ENCODE peak calls at places on chromosomes 5 and 9, in five cellular contexts. Q, J, M, H and R are unnamed samples.

GRCh38 chr5:135204151-135204600 is 170.1 kb upstream of the PITX1 start:
- DNase-seq in Q (no peak), J (no peak), H (no peak), M (no peak), R (peak; percentile 10)

GRCh38 chr5:71932649-71933338 is 174.5 kb upstream of the MAP1B start:
- DNase-seq in H (peak; percentile 29), J (no peak), M (peak; percentile 60), Q (peak; percentile 76), R (peak; percentile 70)

GRCh38 chr9:96554801-96555566 is 64.7 kb downstream of the CDC14B start:
- DNase-seq in H (no peak), J (no peak), M (no peak), Q (no peak), R (no peak)

GRCh38 chr9:1261879-1262278 is 211.7 kb downstream of the DMRT2 start:
- DNase-seq in J (no peak), Q (no peak), M (no peak), H (no peak), R (no peak)

GRCh38 chr9:111533099-111533785 is 8.3 kb downstream of the ZNF483 start:
- DNase-seq in H (no peak), Q (no peak), J (no peak), M (no peak), R (no peak)

GRCh38 chr9:22157271-22157670 is 148.2 kb upstream of the CDKN2B start:
- DNase-seq in H (no peak), J (no peak), M (no peak), Q (no peak), R (no peak)

GRCh38 chr5:143887901-143888648 is 76.1 kb downstream of the HMHB1 start:
- DNase-seq in M (no peak), H (no peak), Q (no peak), J (no peak), R (no peak)

GRCh38 chr5:116652196-116652729 is 77.6 kb upstream of the SEMA6A start:
- DNase-seq in Q (no peak), M (no peak), J (peak; percentile 94), H (peak; percentile 62), R (no peak)

GRCh38 chr9:73216016-73216415 is 64.4 kb downstream of the ANXA1 start:
- DNase-seq in J (no peak), Q (no peak), M (no peak), H (no peak), R (no peak)

GRCh38 chr9:133286523-133286922 is 11.5 kb upstream of the ABO start:
- DNase-seq in H (no peak), Q (no peak), M (no peak), J (peak; percentile 33), R (no peak)

GRCh38 chr9:74783408-74783807 is 104.3 kb downstream of the TRPM6 start:
- DNase-seq in M (no peak), J (peak; percentile 58), Q (no peak), H (no peak), R (no peak)

GRCh38 chr9:110476251-110476650 is 103.3 kb downstream of the SVEP1 start:
- DNase-seq in H (no peak), M (no peak), J (no peak), Q (no peak), R (no peak)

GRCh38 chr9:21994996-21995651 is 533 bp downstream of the CDKN2B-AS1 start:
- DNase-seq in J (peak; percentile 80), Q (peak; percentile 82), H (peak; percentile 66), M (peak; percentile 87), R (peak; percentile 80)

GRCh38 chr9:21770877-21771560 is 31.4 kb upstream of the MTAP start:
- DNase-seq in J (peak; percentile 83), Q (no peak), H (no peak), M (no peak), R (no peak)

GRCh38 chr9:20044686-20045085 is 255.8 kb upstream of the SLC24A2 start:
- DNase-seq in J (peak; percentile 12), H (no peak), Q (no peak), M (no peak), R (no peak)

GRCh38 chr9:112224401-112225289 is 49.5 kb upstream of the SUSD1 start:
- DNase-seq in J (peak; percentile 17), M (no peak), H (no peak), Q (no peak), R (no peak)

GRCh38 chr5:62093981-62094380 is 212.0 kb upstream of the KIF2A start:
- DNase-seq in Q (peak; percentile 20), J (no peak), M (no peak), H (no peak), R (peak; percentile 20)

GRCh38 chr9:122201641-122202040 is 27.1 kb downstream of the LHX6 start:
- DNase-seq in Q (no peak), M (no peak), H (no peak), J (no peak), R (no peak)

GRCh38 chr5:111930905-111931461 is 174.0 kb upstream of the NREP start:
- DNase-seq in Q (no peak), M (no peak), H (no peak), J (peak; percentile 78), R (no peak)

GRCh38 chr9:130692365-130692764 is 1.2 kb upstream of the EXOSC2 start:
- DNase-seq in M (no peak), J (no peak), H (no peak), Q (no peak), R (no peak)

GRCh38 chr9:112747094-112747493 is 3.5 kb upstream of the SNX30 start:
- DNase-seq in J (no peak), M (no peak), Q (no peak), H (no peak), R (no peak)

GRCh38 chr9:126591083-126591482 is 22.6 kb upstream of the LMX1B start:
- DNase-seq in H (no peak), J (no peak), M (no peak), Q (no peak), R (no peak)

GRCh38 chr9:129098328-129098727 is 12.3 kb downstream of the CRAT start:
- DNase-seq in Q (no peak), H (no peak), J (no peak), M (no peak), R (no peak)

GRCh38 chr5:134133213-134133994 is 18.9 kb downstream of the TCF7 start:
- DNase-seq in H (peak; percentile 9), J (no peak), M (peak; percentile 6), Q (no peak), R (no peak)

GRCh38 chr9:133529457-133529856 is 4.7 kb upstream of the MYMK start:
- DNase-seq in M (no peak), J (no peak), H (no peak), Q (no peak), R (no peak)

GRCh38 chr9:784202-784601 is 57.3 kb upstream of the DMRT1 start:
- DNase-seq in H (no peak), M (no peak), Q (no peak), J (peak; percentile 9), R (no peak)

GRCh38 chr9:98251554-98251953 is 3.9 kb downstream of the TBC1D2 start:
- DNase-seq in H (no peak), Q (no peak), J (peak; percentile 90), M (no peak), R (no peak)

GRCh38 chr9:29208670-29209069 is 1635.4 kb upstream of the C9orf72 start:
- DNase-seq in Q (no peak), M (no peak), J (no peak), H (no peak), R (no peak)

GRCh38 chr5:113119271-113119924 is 142.8 kb downstream of the DCP2 start:
- DNase-seq in H (peak; percentile 86), M (peak; percentile 33), Q (no peak), J (no peak), R (peak; percentile 40)

GRCh38 chr5:77795268-77795667 is 19.1 kb upstream of the TBCA start:
- DNase-seq in J (no peak), M (no peak), H (no peak), Q (no peak), R (no peak)

GRCh38 chr9:114300153-114300845 is 22.6 kb upstream of the ORM1 start:
- DNase-seq in M (peak; percentile 3), H (no peak), Q (no peak), J (no peak), R (no peak)

GRCh38 chr5:132243366-132243977 is 14.0 kb upstream of the PDLIM4 start:
- DNase-seq in H (no peak), J (peak; percentile 52), Q (peak; percentile 5), M (peak; percentile 6), R (no peak)

GRCh38 chr9:115810166-115810565 is 343.4 kb upstream of the PAPPA start:
- DNase-seq in M (no peak), Q (no peak), H (no peak), J (peak; percentile 83), R (no peak)

DNA sequence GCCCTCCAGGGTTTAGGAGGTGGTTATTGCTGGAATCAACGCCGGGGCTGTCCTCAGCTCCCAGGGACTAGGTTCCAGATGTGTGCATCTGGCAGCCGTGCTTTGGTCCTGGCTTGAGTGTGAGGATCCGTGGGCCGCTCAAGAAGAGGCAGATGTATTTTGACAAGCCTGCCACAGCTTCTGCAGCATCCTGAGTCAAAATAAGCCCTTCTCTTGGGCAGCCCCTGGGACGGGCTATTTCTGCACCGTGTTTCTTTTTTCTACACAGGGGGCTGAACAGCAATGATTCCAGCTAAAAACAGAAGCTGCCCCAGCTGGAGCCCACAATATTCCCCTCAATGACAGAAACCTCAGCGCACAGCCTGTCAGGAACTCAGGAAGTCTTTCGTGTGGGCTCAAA is 19.7 kb upstream of the CPLX2 start:
- DNase-seq in M (no peak), J (no peak), H (no peak), Q (no peak), R (no peak)
- H3K27me3 ChIP-seq in M (peaks cover 6% of the 10 kb centered on the region), J (no peaks in the 10 kb centered on the region), H (peaks cover 72% of the 10 kb centered on the region), Q (no peaks in the 10 kb centered on the region), R (no peaks in the 10 kb centered on the region)

GRCh38 chr9:104177003-104177611 is 83.0 kb downstream of the SMC2 start:
- DNase-seq in M (no peak), Q (no peak), H (no peak), J (peak; percentile 32), R (no peak)
- TF ChIP-seq CTCF in M (peak; percentile 50), Q (peak; percentile 15), H (peak; percentile 54), J (peak; percentile 76), R (peak; percentile 36)

GRCh38 chr5:168935183-168935582 is 356.0 kb upstream of the PANK3 start:
- DNase-seq in M (no peak), H (no peak), Q (no peak), J (no peak), R (no peak)

GRCh38 chr5:168934186-168934585 is 355.0 kb upstream of the PANK3 start:
- DNase-seq in M (no peak), J (no peak), Q (no peak), H (no peak), R (no peak)

GRCh38 chr5:168931638-168932345 is 352.6 kb upstream of the PANK3 start:
- DNase-seq in M (no peak), H (no peak), J (peak; percentile 65), Q (no peak), R (no peak)

GRCh38 chr5:168929656-168930055 is 350.5 kb upstream of the PANK3 start:
- DNase-seq in M (no peak), J (no peak), Q (no peak), H (no peak), R (no peak)

DNA sequence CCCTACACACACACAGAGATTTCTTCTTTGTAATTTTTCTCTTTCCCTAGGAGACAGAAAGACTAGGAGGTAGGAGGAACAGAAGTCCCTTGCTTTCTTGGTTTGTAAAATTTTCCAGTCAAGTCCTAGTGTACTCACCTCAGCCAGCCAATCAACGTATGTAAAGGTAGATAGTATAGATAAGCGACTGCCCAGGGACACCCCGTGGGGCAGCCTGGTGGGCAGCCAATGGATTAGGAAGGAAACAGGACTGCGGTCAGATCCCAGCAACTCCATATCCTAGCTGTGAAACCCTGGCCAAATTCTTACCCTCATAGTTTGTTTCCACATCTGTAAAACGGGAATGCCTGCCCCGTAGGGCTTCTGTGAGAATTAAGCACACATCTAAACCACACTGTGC is 353.2 kb upstream of the PANK3 start:
- DNase-seq in H (no peak), J (no peak), Q (no peak), M (no peak), R (no peak)
- H3K27me3 ChIP-seq in H (peaks cover 11% of the 10 kb centered on the region), J (no peaks in the 10 kb centered on the region), Q (no peaks in the 10 kb centered on the region), M (no peaks in the 10 kb centered on the region), R (no peaks in the 10 kb centered on the region)

GRCh38 chr5:87954121-87954520 is 314.5 kb downstream of the TMEM161B start:
- DNase-seq in J (no peak), Q (no peak), M (no peak), H (no peak), R (no peak)
- TF ChIP-seq CTCF in J (no peak), Q (no peak), M (no peak), H (no peak), R (no peak)